ENCODE peak calls at places on chromosomes 2 and 18, in seven cellular contexts. W is activated CD4-positive, alpha-beta T cell treated with anti-CD3 and anti-CD28 coated beads, Interleukin-2, amount 50 U/mL, for 1 hour; R is stimulated activated CD8-positive, alpha-beta memory T cell treated with anti-CD3 and anti-CD28 coated beads, Interleukin-2, amount 100 ng/mL, for 1 hour; S is NCI-H345; M is sigmoid colon; L is germinal center; X is KG1. Z is an unnamed sample.

GRCh38 chr2:3641181-3641580 is 16.8 kb upstream of the ALLC start:
- DNase-seq in W (no peak), R (no peak), X (no peak), S (no peak), L (no peak), M (peak; percentile 42), Z (no peak)

GRCh38 chr2:28697602-28698149 is 54.0 kb upstream of the PPP1CB start:
- DNase-seq in M (no peak), R (no peak), W (no peak), S (peak; percentile 83), X (no peak), L (no peak), Z (no peak)

GRCh38 chr2:14567561-14567960 is 65.0 kb upstream of the LRATD1 start:
- DNase-seq in M (no peak), L (no peak), W (no peak), S (no peak), R (no peak), X (no peak), Z (no peak)

GRCh38 chr2:133303150-133303549 is 265.1 kb downstream of the NCKAP5 start:
- DNase-seq in L (no peak), W (no peak), M (no peak), R (no peak), S (no peak), X (no peak), Z (peak; percentile 58)

GRCh38 chr18:75896865-75897264 is 469.4 kb upstream of the SMIM21 start:
- DNase-seq in L (no peak), R (no peak), M (no peak), W (no peak), X (no peak), S (peak; percentile 76), Z (no peak)

GRCh38 chr2:239724194-239724849 is 300.8 kb downstream of the NDUFA10 start:
- DNase-seq in R (no peak), M (peak; percentile 39), L (no peak), S (no peak), W (no peak), X (no peak), Z (no peak)

GRCh38 chr2:219175928-219176817 is 552 bp downstream of the CNPPD1 start:
- DNase-seq in S (peak; percentile 59), X (peak; percentile 21), M (peak; percentile 83), L (peak; percentile 69), W (peak; percentile 26), R (no peak), Z (peak; percentile 38)

GRCh38 chr2:23209059-23209458 is 175.9 kb upstream of the KLHL29 start:
- DNase-seq in X (no peak), W (no peak), R (no peak), L (no peak), S (no peak), M (no peak), Z (no peak)

GRCh38 chr2:32652555-32653209 is 24.8 kb downstream of the TTC27 start:
- DNase-seq in L (no peak), R (no peak), M (no peak), S (peak; percentile 3), X (no peak), W (no peak), Z (no peak)

GRCh38 chr2:59383473-59383872 is 1142.3 kb upstream of the FANCL start:
- DNase-seq in M (no peak), L (no peak), S (peak; percentile 96), R (no peak), W (no peak), X (no peak), Z (no peak)

GRCh38 chr2:65402780-65403528 is 29.4 kb downstream of the SPRED2 start:
- DNase-seq in L (no peak), R (no peak), S (no peak), X (no peak), W (no peak), M (no peak), Z (no peak)

GRCh38 chr18:57970356-57971095 is 73.5 kb upstream of the NEDD4L start:
- DNase-seq in W (no peak), M (no peak), S (no peak), L (no peak), X (no peak), R (no peak), Z (no peak)

GRCh38 chr2:40244251-40245010 is 207.5 kb downstream of the SLC8A1 start:
- DNase-seq in M (peak; percentile 77), X (peak; percentile 27), S (peak; percentile 55), W (no peak), R (no peak), L (peak; percentile 38), Z (peak; percentile 81)

GRCh38 chr2:200081221-200081620 is 125.8 kb downstream of the MAIP1 start:
- DNase-seq in M (no peak), R (no peak), S (no peak), W (no peak), L (no peak), X (no peak), Z (no peak)

GRCh38 chr2:86042256-86043168 is 63.2 kb downstream of the POLR1A start:
- DNase-seq in L (no peak), S (no peak), M (peak; percentile 43), R (no peak), W (no peak), X (no peak), Z (no peak)

GRCh38 chr2:240648650-240649275 is 23.5 kb downstream of the GPR35 start:
- DNase-seq in X (no peak), M (peak; percentile 59), W (no peak), S (no peak), L (no peak), R (no peak), Z (no peak)

GRCh38 chr18:59359576-59359952 is 499 bp upstream of the LMAN1 start:
- DNase-seq in M (no peak), L (no peak), S (no peak), X (peak; percentile 67), W (no peak), R (no peak), Z (no peak)

GRCh38 chr2:187615364-187615763 is 61.1 kb upstream of the TFPI start:
- DNase-seq in S (no peak), R (no peak), M (no peak), W (no peak), X (no peak), L (no peak), Z (peak; percentile 84)

GRCh38 chr2:176079851-176080539 is 3.8 kb downstream of the EVX2 start:
- DNase-seq in X (no peak), W (no peak), R (no peak), L (peak; percentile 80), S (peak; percentile 71), M (no peak), Z (peak; percentile 45)

GRCh38 chr2:85926931-85927527 is 38.2 kb upstream of the ST3GAL5 start:
- DNase-seq in M (no peak), R (no peak), L (no peak), W (no peak), X (no peak), S (no peak), Z (peak; percentile 50)

GRCh38 chr2:58976374-58977055 is 735.4 kb upstream of the FANCL start:
- DNase-seq in L (no peak), X (no peak), W (no peak), R (no peak), M (no peak), S (peak; percentile 12), Z (no peak)

GRCh38 chr2:234771985-234772774 is 179.6 kb upstream of the SH3BP4 start:
- DNase-seq in R (no peak), W (no peak), S (peak; percentile 59), X (no peak), M (no peak), L (no peak), Z (peak; percentile 57)

GRCh38 chr2:238345286-238345968 is 25.1 kb downstream of the TRAF3IP1 start:
- DNase-seq in W (no peak), S (no peak), R (no peak), M (no peak), X (no peak), L (no peak), Z (no peak)

GRCh38 chr18:8780227-8780626 is 74.9 kb downstream of the MTCL1 start:
- DNase-seq in X (no peak), S (no peak), M (no peak), W (no peak), L (no peak), R (no peak), Z (no peak)

GRCh38 chr2:226656367-226656766 is 143.3 kb downstream of the IRS1 start:
- DNase-seq in S (no peak), R (no peak), L (no peak), M (no peak), X (no peak), W (no peak), Z (no peak)

GRCh38 chr2:208213508-208214120 is 23.8 kb upstream of the C2orf80 start:
- DNase-seq in S (no peak), L (no peak), M (no peak), X (no peak), R (no peak), W (no peak), Z (no peak)

GRCh38 chr18:9750112-9750511 is 42.0 kb downstream of the RAB31 start:
- DNase-seq in M (no peak), R (no peak), W (no peak), X (no peak), L (no peak), S (no peak), Z (no peak)

GRCh38 chr18:12766986-12767433 is 64.2 kb downstream of the PSMG2 start:
- DNase-seq in W (no peak), X (no peak), M (no peak), S (no peak), R (no peak), L (no peak), Z (no peak)

GRCh38 chr2:46377666-46378560 is 80.7 kb downstream of the EPAS1 start:
- DNase-seq in R (no peak), M (no peak), S (no peak), X (no peak), W (no peak), L (no peak), Z (no peak)

GRCh38 chr2:230899287-230899686 is 25.8 kb downstream of the GPR55 start:
- DNase-seq in L (no peak), W (no peak), X (no peak), R (no peak), M (peak; percentile 7), S (no peak), Z (no peak)

GRCh38 chr18:74728586-74728985 is 130.9 kb downstream of the ZNF407 start:
- DNase-seq in X (no peak), R (no peak), L (no peak), W (no peak), S (no peak), M (no peak), Z (no peak)

GRCh38 chr18:28963481-28963880 is 786.6 kb upstream of the CDH2 start:
- DNase-seq in X (no peak), L (no peak), W (no peak), R (no peak), S (no peak), M (no peak), Z (no peak)

GRCh38 chr18:23635283-23636040 is 27.2 kb downstream of the ANKRD29 start:
- DNase-seq in M (no peak), W (no peak), L (no peak), R (no peak), X (no peak), S (peak; percentile 41), Z (peak; percentile 44)

GRCh38 chr2:182650704-182651103 is 65.4 kb upstream of the DNAJC10 start:
- DNase-seq in M (no peak), X (no peak), L (no peak), R (no peak), S (peak; percentile 44), W (no peak), Z (peak; percentile 76)

GRCh38 chr2:160561551-160562280 is 68.1 kb upstream of the RBMS1 start:
- DNase-seq in X (no peak), W (no peak), S (no peak), R (no peak), L (no peak), M (no peak), Z (peak; percentile 57)

GRCh38 chr18:10454800-10455550 is 540 bp downstream of the APCDD1 start:
- DNase-seq in S (peak; percentile 45), R (no peak), W (no peak), X (no peak), M (no peak), L (peak; percentile 47), Z (no peak)